ENCODE peak calls at places on chromosome 3, in five cellular contexts. One of them, this sample, is unnamed. For H3K4me1, the result is how much of the 10 kb centered on the place peaks cover.

GRCh38 chr3:192727032-192727847 is at the start of gene FGF12:
- DNase-seq in iPS DF 6.9: peak
- DNase-seq in lower lobe of right lung: peak
- DNase-seq in GM23248: peak
- DNase-seq in ovary: peak
- DNase-seq in this sample: peak

GRCh38 chr3:182300266-182300665 is 493.0 kb upstream of the ATP11B start:
- DNase-seq in iPS DF 6.9: no peak
- DNase-seq in lower lobe of right lung: no peak
- DNase-seq in GM23248: no peak
- DNase-seq in ovary: no peak
- DNase-seq in this sample: no peak

GRCh38 chr3:171393032-171393744 is 67.0 kb downstream of the TNIK start:
- DNase-seq in iPS DF 6.9: no peak
- DNase-seq in lower lobe of right lung: no peak
- DNase-seq in GM23248: no peak
- DNase-seq in ovary: no peak
- DNase-seq in this sample: no peak

GRCh38 chr3:11379824-11380281 is 107.7 kb downstream of the ATG7 start:
- DNase-seq in iPS DF 6.9: no peak
- DNase-seq in lower lobe of right lung: no peak
- DNase-seq in GM23248: no peak
- DNase-seq in ovary: no peak
- DNase-seq in this sample: no peak

GRCh38 chr3:185724761-185725160 is 100.1 kb downstream of the IGF2BP2 start:
- DNase-seq in iPS DF 6.9: no peak
- DNase-seq in lower lobe of right lung: no peak
- DNase-seq in GM23248: peak
- DNase-seq in ovary: no peak
- DNase-seq in this sample: no peak

GRCh38 chr3:8963137-8963853 is at the start of gene RAD18:
- DNase-seq in iPS DF 6.9: peak
- DNase-seq in lower lobe of right lung: peak
- DNase-seq in GM23248: peak
- DNase-seq in ovary: peak
- DNase-seq in this sample: peak

GRCh38 chr3:192848371-192849233 is 69.1 kb downstream of the MB21D2 start:
- DNase-seq in iPS DF 6.9: no peak
- DNase-seq in lower lobe of right lung: no peak
- DNase-seq in GM23248: no peak
- DNase-seq in ovary: no peak
- DNase-seq in this sample: no peak

GRCh38 chr3:157248590-157249425 is 88.9 kb upstream of the CCNL1 start:
- DNase-seq in iPS DF 6.9: no peak
- DNase-seq in lower lobe of right lung: no peak
- DNase-seq in GM23248: peak
- DNase-seq in ovary: no peak
- DNase-seq in this sample: peak

GRCh38 chr3:129626744-129627349 is 20.4 kb upstream of the PLXND1 start:
- DNase-seq in iPS DF 6.9: no peak
- DNase-seq in lower lobe of right lung: peak
- DNase-seq in GM23248: peak
- DNase-seq in ovary: peak
- DNase-seq in this sample: peak

GRCh38 chr3:53254810-53255359 is 937 bp downstream of the TKT start:
- DNase-seq in iPS DF 6.9: no peak
- DNase-seq in lower lobe of right lung: peak
- DNase-seq in GM23248: peak
- DNase-seq in ovary: peak
- DNase-seq in this sample: peak

GRCh38 chr3:8152826-8153418 is 348.7 kb upstream of the LMCD1 start:
- DNase-seq in iPS DF 6.9: no peak
- DNase-seq in lower lobe of right lung: no peak
- DNase-seq in GM23248: no peak
- DNase-seq in ovary: no peak
- DNase-seq in this sample: no peak

GRCh38 chr3:185874119-185874518 is 49.3 kb upstream of the IGF2BP2 start:
- DNase-seq in iPS DF 6.9: no peak
- DNase-seq in lower lobe of right lung: no peak
- DNase-seq in GM23248: no peak
- DNase-seq in ovary: no peak
- DNase-seq in this sample: no peak

GRCh38 chr3:130783629-130784028 is 37.0 kb upstream of the PIK3R4 start:
- DNase-seq in iPS DF 6.9: no peak
- DNase-seq in lower lobe of right lung: no peak
- DNase-seq in GM23248: no peak
- DNase-seq in ovary: no peak
- DNase-seq in this sample: no peak

GRCh38 chr3:69740103-69741021 is 1.1 kb downstream of the MITF start:
- DNase-seq in iPS DF 6.9: no peak
- DNase-seq in lower lobe of right lung: peak
- DNase-seq in GM23248: peak
- DNase-seq in ovary: peak
- DNase-seq in this sample: peak

GRCh38 chr3:38346584-38347410 is at the start of gene XYLB:
- DNase-seq in iPS DF 6.9: peak
- DNase-seq in lower lobe of right lung: peak
- DNase-seq in GM23248: peak
- DNase-seq in ovary: peak
- DNase-seq in this sample: peak

GRCh38 chr3:197820550-197821335 is 29.7 kb downstream of the LRCH3 start:
- DNase-seq in iPS DF 6.9: no peak
- DNase-seq in lower lobe of right lung: no peak
- DNase-seq in GM23248: no peak
- DNase-seq in ovary: no peak
- DNase-seq in this sample: no peak

GRCh38 chr3:57735405-57735804 is 20.7 kb upstream of the SLMAP start:
- DNase-seq in iPS DF 6.9: no peak
- DNase-seq in lower lobe of right lung: no peak
- DNase-seq in GM23248: no peak
- DNase-seq in ovary: no peak
- DNase-seq in this sample: no peak

GRCh38 chr3:63948995-63949394 is 36.8 kb upstream of the SCAANT1 start:
- DNase-seq in iPS DF 6.9: no peak
- DNase-seq in lower lobe of right lung: no peak
- DNase-seq in GM23248: peak
- DNase-seq in ovary: no peak
- DNase-seq in this sample: no peak

GRCh38 chr3:54877675-54878544 is 49.9 kb downstream of the LRTM1 start:
- DNase-seq in iPS DF 6.9: no peak
- DNase-seq in lower lobe of right lung: no peak
- DNase-seq in GM23248: peak
- DNase-seq in ovary: no peak
- DNase-seq in this sample: peak

GRCh38 chr3:53232641-53233377 is 23.0 kb downstream of the TKT start:
- DNase-seq in iPS DF 6.9: no peak
- DNase-seq in lower lobe of right lung: peak
- DNase-seq in GM23248: no peak
- DNase-seq in ovary: no peak
- DNase-seq in this sample: peak

GRCh38 chr3:128914966-128915645 is 35.7 kb downstream of the ACAD9 start:
- DNase-seq in iPS DF 6.9: no peak
- DNase-seq in lower lobe of right lung: no peak
- DNase-seq in GM23248: no peak
- DNase-seq in ovary: no peak
- DNase-seq in this sample: no peak

GRCh38 chr3:9395570-9396300 is 1.7 kb upstream of the SETD5 start:
- DNase-seq in iPS DF 6.9: no peak
- DNase-seq in lower lobe of right lung: no peak
- DNase-seq in GM23248: peak
- DNase-seq in ovary: no peak
- DNase-seq in this sample: no peak

GRCh38 chr3:50325497-50326181 is 2.4 kb downstream of the TUSC2 start:
- DNase-seq in iPS DF 6.9: no peak
- DNase-seq in lower lobe of right lung: no peak
- DNase-seq in GM23248: no peak
- DNase-seq in ovary: no peak
- DNase-seq in this sample: no peak

GRCh38 chr3:168877899-168878298 is 782.2 kb upstream of the GOLIM4 start:
- DNase-seq in iPS DF 6.9: no peak
- DNase-seq in lower lobe of right lung: no peak
- DNase-seq in GM23248: no peak
- DNase-seq in ovary: no peak
- DNase-seq in this sample: no peak

GRCh38 chr3:164479978-164480377 is 598.3 kb downstream of the SI start:
- DNase-seq in iPS DF 6.9: no peak
- DNase-seq in lower lobe of right lung: no peak
- DNase-seq in GM23248: no peak
- DNase-seq in ovary: no peak
- DNase-seq in this sample: no peak

GRCh38 chr3:53531749-53532148 is 37.3 kb downstream of the CACNA1D start:
- DNase-seq in iPS DF 6.9: no peak
- DNase-seq in lower lobe of right lung: no peak
- DNase-seq in GM23248: no peak
- DNase-seq in ovary: no peak
- DNase-seq in this sample: no peak

GRCh38 chr3:37961622-37962455 is 28.7 kb upstream of the VILL start:
- DNase-seq in iPS DF 6.9: peak
- DNase-seq in lower lobe of right lung: no peak
- DNase-seq in GM23248: no peak
- DNase-seq in ovary: no peak
- DNase-seq in this sample: no peak

GRCh38 chr3:42175841-42176240 is 84.7 kb downstream of the TRAK1 start:
- DNase-seq in iPS DF 6.9: no peak
- DNase-seq in lower lobe of right lung: no peak
- DNase-seq in GM23248: no peak
- DNase-seq in ovary: no peak
- DNase-seq in this sample: no peak
- H3K4me3 ChIP-seq in iPS DF 6.9: no peak
- H3K4me3 ChIP-seq in lower lobe of right lung: no peak
- H3K4me3 ChIP-seq in GM23248: no peak
- H3K4me3 ChIP-seq in ovary: no peak
- H3K4me3 ChIP-seq in this sample: no peak

DNA sequence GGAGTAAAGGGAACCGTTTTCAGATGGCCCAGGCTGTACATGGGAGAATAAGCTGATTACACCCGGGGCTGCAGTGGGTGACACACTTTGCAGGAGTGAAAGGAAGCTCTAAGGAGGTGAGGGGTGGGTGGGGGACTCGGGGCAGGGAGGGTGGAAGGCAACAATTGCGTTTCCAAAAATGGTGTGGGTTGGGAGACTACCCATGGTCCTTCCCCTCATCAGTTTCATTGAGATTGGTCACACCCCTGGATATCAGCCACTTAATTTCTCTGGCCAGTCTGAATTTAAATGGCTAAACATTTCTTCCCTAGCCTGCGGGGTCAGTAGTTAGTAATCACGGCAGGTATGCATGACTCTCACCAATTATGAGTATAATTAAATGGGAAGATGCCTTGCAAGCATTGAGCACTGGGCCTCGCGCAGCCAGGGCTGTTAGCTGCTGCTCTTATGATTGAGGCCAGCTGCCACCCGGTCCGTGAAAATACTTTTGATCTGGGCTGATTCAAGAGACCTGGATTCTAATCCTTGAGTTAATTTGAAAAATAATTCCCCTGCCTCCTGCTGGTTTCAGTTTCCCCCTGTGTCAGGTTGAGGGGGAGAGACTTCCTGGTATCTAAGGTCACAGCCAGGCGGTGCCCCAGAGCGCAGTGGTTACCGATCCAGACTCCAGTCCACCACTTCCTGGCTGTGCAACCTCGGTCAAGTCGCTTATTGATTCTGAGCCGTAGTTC is 23.3 kb downstream of the SLC6A6 start:
- DNase-seq in iPS DF 6.9: no peak
- DNase-seq in lower lobe of right lung: peak
- DNase-seq in GM23248: no peak
- DNase-seq in ovary: no peak
- DNase-seq in this sample: no peak
- H3K4me1 ChIP-seq in iPS DF 6.9: under half
- H3K4me1 ChIP-seq in lower lobe of right lung: half or more
- H3K4me1 ChIP-seq in GM23248: under half
- H3K4me1 ChIP-seq in ovary: under half
- H3K4me1 ChIP-seq in this sample: half or more

GRCh38 chr3:19146685-19147650 is 1.3 kb upstream of the KCNH8 start:
- DNase-seq in iPS DF 6.9: peak
- DNase-seq in lower lobe of right lung: peak
- DNase-seq in GM23248: peak
- DNase-seq in ovary: peak
- DNase-seq in this sample: peak

GRCh38 chr3:19147905-19148767 is at the start of gene KCNH8:
- DNase-seq in iPS DF 6.9: no peak
- DNase-seq in lower lobe of right lung: no peak
- DNase-seq in GM23248: no peak
- DNase-seq in ovary: peak
- DNase-seq in this sample: peak

GRCh38 chr3:19149388-19149787 is 1.1 kb downstream of the KCNH8 start:
- DNase-seq in iPS DF 6.9: no peak
- DNase-seq in lower lobe of right lung: no peak
- DNase-seq in GM23248: peak
- DNase-seq in ovary: no peak
- DNase-seq in this sample: peak

GRCh38 chr3:19151171-19151570 is 2.9 kb downstream of the KCNH8 start:
- DNase-seq in iPS DF 6.9: no peak
- DNase-seq in lower lobe of right lung: no peak
- DNase-seq in GM23248: no peak
- DNase-seq in ovary: no peak
- DNase-seq in this sample: no peak

DNA sequence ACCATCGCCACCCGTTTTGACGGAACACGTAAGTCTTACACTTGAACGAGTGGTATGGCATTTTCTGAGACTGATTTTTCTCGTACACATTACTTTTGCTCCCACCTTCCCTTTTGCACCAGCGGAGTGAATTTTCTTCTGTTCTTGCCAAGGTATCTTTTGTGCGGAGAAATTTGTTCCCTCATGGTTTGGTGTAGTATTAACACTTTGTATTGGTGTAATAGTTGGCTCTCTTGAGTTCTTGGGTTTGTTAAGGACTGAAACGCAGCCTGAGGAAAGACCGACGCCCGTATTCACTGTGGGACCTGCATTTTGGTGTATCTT is 420 bp downstream of the KCNH8 start:
- DNase-seq in iPS DF 6.9: no peak
- DNase-seq in lower lobe of right lung: no peak
- DNase-seq in GM23248: peak
- DNase-seq in ovary: no peak
- DNase-seq in this sample: no peak
- H3K4me3 ChIP-seq in iPS DF 6.9: peak
- H3K4me3 ChIP-seq in lower lobe of right lung: peak
- H3K4me3 ChIP-seq in GM23248: no peak
- H3K4me3 ChIP-seq in ovary: peak
- H3K4me3 ChIP-seq in this sample: no peak

GRCh38 chr3:170159933-170160332 is 21.6 kb downstream of the PHC3 start:
- DNase-seq in iPS DF 6.9: no peak
- DNase-seq in lower lobe of right lung: no peak
- DNase-seq in GM23248: no peak
- DNase-seq in ovary: no peak
- DNase-seq in this sample: no peak

GRCh38 chr3:170154569-170155143 is 26.9 kb downstream of the PHC3 start:
- DNase-seq in iPS DF 6.9: no peak
- DNase-seq in lower lobe of right lung: no peak
- DNase-seq in GM23248: no peak
- DNase-seq in ovary: no peak
- DNase-seq in this sample: no peak

GRCh38 chr3:170159459-170159858 is 22.1 kb downstream of the PHC3 start:
- DNase-seq in iPS DF 6.9: no peak
- DNase-seq in lower lobe of right lung: no peak
- DNase-seq in GM23248: no peak
- DNase-seq in ovary: no peak
- DNase-seq in this sample: no peak

GRCh38 chr3:170154084-170154483 is 27.4 kb downstream of the PHC3 start:
- DNase-seq in iPS DF 6.9: no peak
- DNase-seq in lower lobe of right lung: no peak
- DNase-seq in GM23248: peak
- DNase-seq in ovary: no peak
- DNase-seq in this sample: no peak

GRCh38 chr3:170155604-170156003 is 25.9 kb downstream of the PHC3 start:
- DNase-seq in iPS DF 6.9: no peak
- DNase-seq in lower lobe of right lung: no peak
- DNase-seq in GM23248: no peak
- DNase-seq in ovary: no peak
- DNase-seq in this sample: no peak
- H3K4me1 ChIP-seq in iPS DF 6.9: under half
- H3K4me1 ChIP-seq in lower lobe of right lung: under half
- H3K4me1 ChIP-seq in GM23248: under half
- H3K4me1 ChIP-seq in ovary: under half
- H3K4me1 ChIP-seq in this sample: under half

This sample was measured in adrenal gland.